ENCODE peak calls at places on chromosomes 7 and 10, in nine cellular contexts. Q, T, M, J, O, C, W, R and P are unnamed samples.

GRCh38 chr10:121580276-121581116 is 17.7 kb downstream of the FGFR2 start:
- DNase-seq in M (peak), W (no peak), O (no peak), C (no peak), Q (no peak), J (no peak), T (no peak), R (no peak), P (no peak)

GRCh38 chr7:14210075-14210474 is 220.6 kb upstream of the ETV1 start:
- DNase-seq in Q (no peak), W (no peak), J (no peak), R (no peak), O (no peak), T (no peak), C (no peak), M (no peak), P (peak)

GRCh38 chr7:73719806-73720169 is 319 bp upstream of the STX1A start:
- DNase-seq in O (no peak), M (no peak), C (no peak), R (no peak), W (no peak), Q (no peak), T (no peak), J (no peak), P (no peak)

GRCh38 chr10:51804861-51805260 is 105.5 kb upstream of the CSTF2T start:
- DNase-seq in J (peak), R (no peak), W (peak), O (peak), T (peak), Q (no peak), M (no peak), C (no peak), P (no peak)

GRCh38 chr7:127245582-127245981 is 7.2 kb downstream of the GRM8 start:
- DNase-seq in O (no peak), J (no peak), W (no peak), R (no peak), C (no peak), M (no peak), Q (no peak), T (no peak), P (no peak)

GRCh38 chr7:101486764-101487458 is 124.2 kb downstream of the COL26A1 start:
- DNase-seq in C (no peak), W (no peak), M (peak), Q (no peak), R (no peak), O (peak), J (no peak), T (peak), P (no peak)

GRCh38 chr10:123997013-123997412 is 96.4 kb downstream of the CHST15 start:
- DNase-seq in T (no peak), J (no peak), W (no peak), O (no peak), Q (no peak), C (no peak), M (no peak), R (no peak), P (no peak)

GRCh38 chr10:77404801-77405200 is 232.8 kb downstream of the KCNMA1 start:
- DNase-seq in O (peak), W (peak), C (no peak), J (peak), Q (no peak), R (no peak), M (no peak), T (no peak), P (no peak)

GRCh38 chr7:32564542-32564941 is 69.3 kb downstream of the AVL9 start:
- DNase-seq in Q (no peak), R (no peak), J (peak), C (no peak), W (no peak), O (peak), M (peak), T (peak), P (no peak)

GRCh38 chr7:157461805-157462771 is 125.3 kb downstream of the DNAJB6 start:
- DNase-seq in M (no peak), J (no peak), W (no peak), R (no peak), T (no peak), Q (no peak), C (no peak), O (no peak), P (no peak)

GRCh38 chr10:131647789-131648188 is 253.0 kb upstream of the PPP2R2D start:
- DNase-seq in Q (no peak), C (no peak), R (no peak), O (no peak), W (no peak), T (no peak), J (no peak), M (peak), P (no peak)

GRCh38 chr7:37921340-37921805 is 933 bp downstream of the EPDR1 start:
- DNase-seq in J (no peak), T (peak), M (peak), W (peak), O (peak), Q (peak), C (peak), R (no peak), P (peak)

GRCh38 chr7:8232999-8233847 is 28.7 kb downstream of the ICA1 start:
- DNase-seq in R (no peak), O (no peak), M (no peak), Q (no peak), W (no peak), J (no peak), T (no peak), C (no peak), P (no peak)

GRCh38 chr10:27819781-27820531 is 74.3 kb upstream of the MKX start:
- DNase-seq in C (no peak), J (peak), R (no peak), M (no peak), O (peak), Q (peak), W (peak), T (peak), P (peak)

GRCh38 chr7:138125119-138125518 is 48.9 kb downstream of the AKR1D1 start:
- DNase-seq in J (no peak), Q (no peak), W (no peak), R (no peak), O (no peak), T (peak), M (no peak), C (no peak), P (no peak)

GRCh38 chr10:118567701-118568248 is 27.7 kb downstream of the PRLHR start:
- DNase-seq in M (no peak), W (no peak), O (no peak), R (no peak), J (no peak), T (no peak), Q (no peak), C (no peak), P (no peak)

GRCh38 chr7:149097088-149097487 is 6.6 kb upstream of the ZNF786 start:
- DNase-seq in Q (no peak), W (no peak), T (no peak), R (no peak), M (peak), O (peak), C (no peak), J (no peak), P (no peak)

GRCh38 chr10:6382081-6382480 is 179.3 kb downstream of the PFKFB3 start:
- DNase-seq in T (peak), M (no peak), O (peak), C (no peak), R (no peak), W (peak), Q (no peak), J (peak), P (peak)

GRCh38 chr10:3741688-3742461 is 43.1 kb downstream of the KLF6 start:
- DNase-seq in J (peak), O (no peak), T (peak), C (no peak), M (no peak), Q (no peak), W (peak), R (no peak), P (no peak)

GRCh38 chr7:44761207-44762161 is 12.8 kb downstream of the ZMIZ2 start:
- DNase-seq in W (peak), T (peak), M (peak), Q (peak), R (no peak), C (no peak), J (peak), O (peak), P (peak)
- H3K4me3 ChIP-seq in W (no peak), T (no peak), M (no peak), Q (no peak), R (no peak), C (no peak), J (no peak), O (no peak), P (no peak)

GRCh38 chr10:127735723-127736221 is 1.2 kb upstream of the FOXI2 start:
- DNase-seq in J (no peak), C (no peak), O (no peak), Q (no peak), T (no peak), W (no peak), M (peak), R (no peak), P (no peak)
- H3K4me3 ChIP-seq in J (no peak), C (no peak), O (no peak), Q (no peak), T (no peak), W (no peak), M (peak), R (no peak), P (peak)

DNA sequence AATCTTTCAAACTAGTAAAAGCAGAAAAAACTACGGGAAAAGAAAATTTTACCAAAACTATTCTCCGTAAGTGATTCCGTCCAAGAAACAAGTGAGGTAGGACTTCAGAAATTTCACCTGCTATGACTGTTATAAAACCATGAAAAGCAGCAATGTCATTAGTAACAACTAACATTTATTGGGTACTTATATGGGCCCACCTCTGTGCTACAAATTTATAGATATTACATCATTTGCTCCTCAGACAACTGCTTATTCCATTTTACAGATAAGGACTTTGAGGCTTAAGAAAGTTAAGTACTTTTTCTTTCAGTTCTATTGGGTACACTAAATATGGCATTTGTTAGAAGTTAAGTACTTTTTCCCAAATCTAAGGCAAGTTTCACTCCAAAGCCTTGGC is 36.3 kb downstream of the HACD1 start:
- DNase-seq in W (no peak), O (no peak), J (no peak), C (no peak), M (no peak), T (no peak), R (no peak), Q (no peak), P (no peak)
- H3K4me3 ChIP-seq in W (no peak), O (no peak), J (no peak), C (no peak), M (no peak), T (no peak), R (no peak), Q (no peak), P (no peak)

GRCh38 chr10:120283093-120283492 is 173.9 kb upstream of the PLPP4 start:
- DNase-seq in M (no peak), Q (no peak), O (no peak), W (no peak), C (no peak), J (no peak), T (no peak), R (no peak), P (no peak)

GRCh38 chr10:120279196-120279595 is 177.8 kb upstream of the PLPP4 start:
- DNase-seq in Q (no peak), O (no peak), W (no peak), C (no peak), R (no peak), J (no peak), T (no peak), M (no peak), P (no peak)

GRCh38 chr10:120272350-120272749 is 184.7 kb upstream of the PLPP4 start:
- DNase-seq in C (no peak), J (no peak), O (no peak), R (no peak), M (no peak), T (no peak), Q (no peak), W (no peak), P (no peak)

GRCh38 chr10:120282421-120282820 is 174.6 kb upstream of the PLPP4 start:
- DNase-seq in M (no peak), Q (no peak), J (no peak), O (no peak), R (no peak), C (no peak), W (no peak), T (no peak), P (no peak)

DNA sequence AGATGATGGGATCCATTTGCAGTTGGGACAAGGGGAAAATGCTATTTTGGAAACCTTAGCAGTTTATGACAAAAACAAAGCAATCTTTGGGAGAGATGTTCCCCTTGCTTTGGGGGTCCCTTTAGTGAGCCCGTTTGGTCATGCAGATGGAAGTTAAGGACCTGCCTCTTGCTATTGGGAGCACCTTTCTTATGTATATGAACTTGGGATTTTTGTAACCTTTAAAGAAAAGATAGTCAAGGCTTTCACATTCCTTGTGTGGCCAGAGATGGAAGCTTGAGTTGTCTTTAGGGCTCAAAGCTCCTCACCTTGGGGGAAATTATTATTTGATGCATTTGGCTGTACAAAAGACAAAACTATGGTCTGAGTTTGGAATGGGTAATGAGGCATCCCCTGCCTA is 179.0 kb upstream of the PLPP4 start:
- DNase-seq in J (no peak), R (no peak), M (peak), T (no peak), W (no peak), Q (no peak), O (no peak), C (no peak), P (no peak)
- H3K4me3 ChIP-seq in J (no peak), R (no peak), M (no peak), T (no peak), W (no peak), Q (no peak), O (no peak), C (no peak), P (no peak)

GRCh38 chr10:30392564-30392990 is 41.4 kb upstream of the MAP3K8 start:
- DNase-seq in O (peak), W (peak), T (peak), R (peak), J (peak), M (peak), C (peak), Q (peak), P (peak)
- H3K4me3 ChIP-seq in O (peak), W (peak), T (no peak), R (no peak), J (no peak), M (no peak), C (no peak), Q (no peak), P (peak)